ENCODE peak calls at places on chromosomes 7 and 10, in eight cellular contexts. O, P, R, Q, X, U, Y and A are unnamed samples.

GRCh38 chr10:66049335-66049734 is 876.5 kb upstream of the LRRTM3 start:
- DNase-seq in U (no peak), P (no peak), Y (no peak), R (no peak), X (no peak), O (no peak), Q (no peak), A (no peak)

GRCh38 chr10:12534824-12535223 is 185.5 kb downstream of the CAMK1D start:
- DNase-seq in U (peak; percentile 47), X (peak; percentile 40), Y (no peak), P (no peak), O (peak; percentile 70), Q (no peak), R (no peak), A (no peak)

GRCh38 chr7:125450749-125451148 is 521.1 kb upstream of the POT1 start:
- DNase-seq in Q (no peak), O (no peak), R (no peak), Y (no peak), X (no peak), U (no peak), P (no peak), A (no peak)

GRCh38 chr7:117269895-117270294 is 53.0 kb downstream of the WNT2 start:
- DNase-seq in P (no peak), O (no peak), U (no peak), Y (no peak), Q (no peak), X (no peak), R (no peak), A (no peak)

GRCh38 chr7:158007697-158008257 is 579.8 kb downstream of the PTPRN2 start:
- DNase-seq in R (no peak), Y (no peak), P (no peak), O (no peak), U (no peak), Q (no peak), X (no peak), A (no peak)

GRCh38 chr7:123242467-123243097 is 42.8 kb upstream of the SLC13A1 start:
- DNase-seq in U (peak; percentile 19), R (no peak), Q (no peak), P (no peak), X (no peak), O (no peak), Y (no peak), A (no peak)

GRCh38 chr10:35127289-35127891 is 744 bp downstream of the CREM start:
- DNase-seq in P (peak; percentile 52), Y (peak; percentile 78), R (peak; percentile 78), U (peak; percentile 32), X (peak; percentile 66), O (peak; percentile 71), Q (peak; percentile 63), A (peak; percentile 67)

GRCh38 chr7:111025013-111025412 is 65.9 kb upstream of the LRRN3 start:
- DNase-seq in Q (no peak), R (no peak), O (no peak), P (no peak), X (no peak), U (no peak), Y (no peak), A (no peak)

GRCh38 chr7:4682621-4683042 is 537 bp downstream of the FOXK1 start:
- DNase-seq in P (peak; percentile 22), Y (peak; percentile 91), Q (peak; percentile 68), X (peak; percentile 63), U (peak; percentile 43), O (peak; percentile 63), R (peak; percentile 82), A (peak; percentile 66)

GRCh38 chr7:74464931-74465906 is 11.5 kb downstream of the GTF2IRD1 start:
- DNase-seq in O (no peak), R (peak; percentile 57), U (peak; percentile 85), Q (peak; percentile 81), X (no peak), P (no peak), Y (no peak), A (peak; percentile 92)

GRCh38 chr10:61992683-61993629 is 91.5 kb downstream of the ARID5B start:
- DNase-seq in R (peak; percentile 55), X (no peak), Q (peak; percentile 52), Y (no peak), P (peak; percentile 25), U (no peak), O (no peak), A (peak; percentile 8)

GRCh38 chr10:4316166-4316810 is 509.7 kb upstream of the AKR1E2 start:
- DNase-seq in X (peak; percentile 75), Y (no peak), Q (no peak), R (no peak), P (no peak), O (no peak), U (no peak), A (peak; percentile 17)

GRCh38 chr7:166370-167060 is 25.9 kb upstream of the FAM20C start:
- DNase-seq in O (no peak), P (no peak), X (no peak), U (no peak), Q (no peak), Y (peak; percentile 58), R (peak; percentile 46), A (no peak)

GRCh38 chr7:155363146-155363539 is 65.5 kb downstream of the INSIG1 start:
- DNase-seq in U (no peak), Y (peak; percentile 23), X (no peak), Q (no peak), R (no peak), O (no peak), P (no peak), A (no peak)

GRCh38 chr10:91434041-91434440 is 23.9 kb downstream of the HECTD2 start:
- DNase-seq in Q (no peak), P (no peak), U (no peak), Y (no peak), R (no peak), X (no peak), O (no peak), A (no peak)

GRCh38 chr7:123538897-123539296 is 4.5 kb upstream of the IQUB start:
- DNase-seq in X (no peak), P (no peak), R (no peak), Q (no peak), O (no peak), Y (no peak), U (no peak), A (no peak)

GRCh38 chr10:132036887-132037675 is 28.7 kb upstream of the JAKMIP3 start:
- DNase-seq in X (no peak), Y (peak; percentile 67), P (no peak), R (no peak), U (no peak), Q (no peak), O (peak; percentile 76), A (peak; percentile 24)

GRCh38 chr10:132035476-132035875 is 30.3 kb upstream of the JAKMIP3 start:
- DNase-seq in P (no peak), Y (no peak), U (no peak), Q (no peak), R (no peak), O (no peak), X (no peak), A (no peak)

GRCh38 chr10:132036153-132036886 is 29.4 kb upstream of the JAKMIP3 start:
- DNase-seq in Q (no peak), U (peak; percentile 16), R (no peak), P (no peak), O (peak; percentile 35), X (no peak), Y (peak; percentile 77), A (peak; percentile 35)

GRCh38 chr10:132030898-132031463 is 34.8 kb upstream of the JAKMIP3 start:
- DNase-seq in Q (no peak), Y (no peak), O (no peak), U (no peak), R (no peak), P (no peak), X (no peak), A (peak; percentile 34)

GRCh38 chr10:132033632-132034031 is 32.1 kb upstream of the JAKMIP3 start:
- DNase-seq in P (no peak), X (no peak), U (no peak), O (no peak), R (no peak), Q (no peak), Y (no peak), A (no peak)
- H3K27me3 ChIP-seq in P (peaks cover 10% of the 10 kb centered on the region), X (peaks cover 64% of the 10 kb centered on the region), U (peaks cover 41% of the 10 kb centered on the region), O (peaks cover 16% of the 10 kb centered on the region), R (peaks cover 85% of the 10 kb centered on the region), Q (peaks cover 98% of the 10 kb centered on the region), Y (no peaks in the 10 kb centered on the region), A (no peaks in the 10 kb centered on the region)

GRCh38 chr7:151016942-151017341 is 7.4 kb downstream of the ATG9B start:
- DNase-seq in X (no peak), Y (peak; percentile 58), Q (no peak), R (no peak), P (no peak), U (no peak), O (no peak), A (no peak)

GRCh38 chr7:151016505-151016904 is 7.8 kb downstream of the ATG9B start:
- DNase-seq in P (no peak), U (no peak), X (no peak), O (no peak), Y (peak; percentile 60), Q (no peak), R (no peak), A (no peak)

GRCh38 chr7:151017953-151018420 is 6.3 kb downstream of the ATG9B start:
- DNase-seq in R (peak; percentile 79), Q (peak; percentile 70), Y (peak; percentile 89), O (peak; percentile 87), X (peak; percentile 72), P (peak; percentile 73), U (peak; percentile 58), A (peak; percentile 50)

GRCh38 chr7:151018421-151019129 is 5.7 kb downstream of the ATG9B start:
- DNase-seq in Y (peak; percentile 67), O (peak; percentile 55), X (no peak), R (no peak), P (peak; percentile 26), U (peak; percentile 59), Q (peak; percentile 43), A (peak; percentile 40)

GRCh38 chr7:151017370-151017952 is 6.8 kb downstream of the ATG9B start:
- DNase-seq in Y (peak; percentile 49), U (no peak), Q (no peak), P (no peak), R (no peak), O (no peak), X (no peak), A (no peak)
- H3K27me3 ChIP-seq in Y (no peaks in the 10 kb centered on the region), U (no peaks in the 10 kb centered on the region), Q (peaks cover 93% of the 10 kb centered on the region), P (no peaks in the 10 kb centered on the region), R (peaks cover 40% of the 10 kb centered on the region), O (peaks cover 7% of the 10 kb centered on the region), X (peaks cover 55% of the 10 kb centered on the region), A (peaks cover 4% of the 10 kb centered on the region)

DNA sequence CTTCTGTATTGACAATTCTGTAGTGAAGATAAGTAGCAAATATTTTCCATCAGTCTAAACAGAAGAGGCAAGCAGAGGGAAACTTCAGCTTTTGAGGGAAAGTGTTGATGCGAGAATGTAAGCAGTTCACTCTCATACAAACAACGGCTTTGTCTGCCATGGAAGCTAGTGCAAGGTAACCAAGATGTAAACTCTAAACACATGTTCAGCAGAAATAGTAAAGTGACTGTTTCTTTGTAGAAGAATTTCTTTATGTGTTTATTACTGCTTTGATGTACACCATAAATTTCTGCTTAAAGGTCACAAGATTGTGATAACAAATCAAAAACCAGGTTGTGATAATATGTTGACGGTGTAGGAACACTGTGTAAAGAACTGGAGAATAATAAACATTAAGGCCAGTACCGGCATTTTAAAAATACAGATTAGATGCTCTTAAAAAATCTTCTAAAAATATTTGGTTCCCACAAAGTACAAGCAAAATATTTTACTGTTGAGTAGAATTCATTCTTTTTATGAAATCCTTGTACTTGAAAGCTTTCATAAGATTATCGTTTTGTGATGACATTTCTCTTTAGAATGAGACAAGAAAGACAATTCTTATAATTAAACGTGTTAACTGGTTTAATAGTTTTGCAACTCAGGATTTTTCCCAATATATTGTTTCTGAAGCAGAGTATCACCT is 34.2 kb downstream of the SEMA3C start:
- DNase-seq in R (no peak), U (no peak), Y (no peak), P (no peak), O (peak; percentile 18), X (no peak), Q (no peak), A (no peak)
- H3K27me3 ChIP-seq in R (no peaks in the 10 kb centered on the region), U (no peaks in the 10 kb centered on the region), Y (no peaks in the 10 kb centered on the region), P (no peaks in the 10 kb centered on the region), O (no peaks in the 10 kb centered on the region), X (no peaks in the 10 kb centered on the region), Q (no peaks in the 10 kb centered on the region), A (no peaks in the 10 kb centered on the region)

GRCh38 chr10:128734734-128735133 is 608.5 kb upstream of the MKI67 start:
- DNase-seq in P (no peak), O (no peak), Y (no peak), Q (no peak), R (no peak), X (no peak), U (no peak), A (no peak)
- H3K27me3 ChIP-seq in P (no peaks in the 10 kb centered on the region), O (no peaks in the 10 kb centered on the region), Y (no peaks in the 10 kb centered on the region), Q (peaks cover 21% of the 10 kb centered on the region), R (peaks cover 14% of the 10 kb centered on the region), X (no peaks in the 10 kb centered on the region), U (peaks cover 44% of the 10 kb centered on the region), A (no peaks in the 10 kb centered on the region)